ENCODE peak calls at places on chromosomes 3 and 15, in ten cellular contexts. Y is HEK293T; P is central memory CD4-positive, alpha-beta T cell; D is HS-5; C is NCI-H345; R is nucleus accumbens; X is stimulated activated CD4-positive, alpha-beta T cell treated with anti-CD3 and anti-CD28 coated beads, Interleukin-1b, Interleukin-23, amount 100 ng/mL, for 1 hour; O is natural killer cell; Q is HTR-8/SVneo; Z is NB4. A is an unnamed sample.

GRCh38 chr3:156181509-156181908 is 61.1 kb downstream of the KCNAB1 start:
- DNase-seq in Y (no peak), R (no peak), X (no peak), O (no peak), Q (peak), D (peak), C (no peak), P (no peak), Z (peak), A (peak)

GRCh38 chr3:77048186-77048585 is 8.3 kb downstream of the ROBO2 start:
- DNase-seq in D (no peak), C (no peak), P (no peak), Q (no peak), X (no peak), Y (no peak), O (no peak), R (no peak), Z (no peak), A (no peak)

GRCh38 chr3:12730511-12731234 is 28.4 kb downstream of the TMEM40 start:
- DNase-seq in D (no peak), C (no peak), P (no peak), Y (no peak), O (no peak), X (no peak), Z (no peak), R (no peak), Q (no peak), A (no peak)

GRCh38 chr3:14297784-14298236 is 104.6 kb upstream of the SLC6A6 start:
- DNase-seq in R (no peak), O (no peak), Q (no peak), Z (no peak), D (no peak), C (no peak), X (no peak), Y (no peak), P (no peak), A (no peak)

GRCh38 chr3:5122741-5123706 is 932 bp downstream of the ARL8B start:
- DNase-seq in Y (peak), P (peak), Z (peak), C (no peak), D (no peak), X (no peak), O (no peak), Q (no peak), R (peak), A (no peak)

GRCh38 chr3:163722421-163722820 is 1355.9 kb downstream of the SI start:
- DNase-seq in P (no peak), Q (no peak), Y (no peak), Z (no peak), O (no peak), R (no peak), C (no peak), D (no peak), X (no peak), A (no peak)

GRCh38 chr3:159616234-159616825 is 372.3 kb upstream of the IL12A start:
- DNase-seq in X (no peak), P (no peak), C (no peak), R (no peak), Y (peak), Z (no peak), O (no peak), D (no peak), Q (no peak), A (peak)

GRCh38 chr3:143644370-143645089 is 203.7 kb downstream of the SLC9A9 start:
- DNase-seq in Y (peak), Z (peak), Q (peak), P (no peak), C (peak), O (no peak), R (peak), D (peak), X (no peak), A (peak)

GRCh38 chr15:38253448-38253847 is 812 bp downstream of the SPRED1 start:
- DNase-seq in D (no peak), C (peak), P (no peak), O (no peak), R (peak), X (no peak), Q (no peak), Z (peak), Y (no peak), A (peak)

GRCh38 chr15:69941206-69941605 is 156.5 kb downstream of the TLE3 start:
- DNase-seq in Z (no peak), P (no peak), O (no peak), R (no peak), Q (no peak), Y (no peak), D (no peak), C (no peak), X (no peak), A (no peak)

GRCh38 chr15:62799919-62800318 is 242.6 kb upstream of the TPM1 start:
- DNase-seq in Z (no peak), Q (no peak), P (no peak), D (no peak), C (no peak), Y (no peak), O (no peak), R (no peak), X (no peak), A (no peak)

GRCh38 chr15:73323374-73323955 is 45.3 kb downstream of the HCN4 start:
- DNase-seq in R (no peak), Q (no peak), C (no peak), Y (no peak), O (no peak), D (no peak), P (no peak), Z (no peak), X (no peak), A (no peak)

GRCh38 chr3:14595561-14595960 is 55.4 kb upstream of the GRIP2 start:
- DNase-seq in C (no peak), D (no peak), P (no peak), Q (no peak), O (no peak), R (no peak), Y (no peak), X (no peak), Z (no peak), A (no peak)

GRCh38 chr3:24460974-24461373 is 33.7 kb downstream of the THRB start:
- DNase-seq in R (no peak), C (no peak), X (no peak), Z (no peak), Q (no peak), O (no peak), P (no peak), D (no peak), Y (no peak), A (no peak)

GRCh38 chr15:40930430-40931299 is 1.5 kb downstream of the DLL4 start:
- DNase-seq in O (no peak), Y (peak), C (peak), X (no peak), Q (no peak), Z (peak), P (no peak), R (no peak), D (no peak), A (no peak)

GRCh38 chr3:152383136-152383606 is 114.4 kb downstream of the MBNL1 start:
- DNase-seq in C (no peak), D (no peak), P (no peak), Z (no peak), Y (no peak), R (no peak), O (no peak), X (no peak), Q (no peak), A (no peak)

GRCh38 chr15:84112025-84112424 is 123.5 kb upstream of the GOLGA6L4 start:
- DNase-seq in R (no peak), D (no peak), X (no peak), Q (no peak), Y (peak), C (no peak), P (no peak), Z (no peak), O (no peak), A (peak)

GRCh38 chr15:29424118-29424517 is 154.5 kb upstream of the NSMCE3 start:
- DNase-seq in P (no peak), X (no peak), Z (peak), Q (no peak), D (no peak), C (no peak), O (no peak), Y (no peak), R (no peak), A (no peak)

GRCh38 chr3:146184616-146185015 is 23.6 kb upstream of the PLOD2 start:
- DNase-seq in X (no peak), O (no peak), Z (no peak), D (no peak), C (peak), R (no peak), Y (no peak), Q (no peak), P (no peak), A (no peak)

GRCh38 chr15:40853241-40853890 is 9.5 kb downstream of the SPINT1 start:
- DNase-seq in R (no peak), Z (no peak), Q (no peak), P (no peak), O (no peak), X (no peak), Y (no peak), D (no peak), C (no peak), A (no peak)

GRCh38 chr3:140387244-140387643 is 290.6 kb upstream of the TRIM42 start:
- DNase-seq in R (no peak), X (no peak), Z (no peak), D (no peak), P (no peak), Y (no peak), C (no peak), Q (no peak), O (no peak), A (no peak)

GRCh38 chr3:44412365-44412764 is 65.1 kb downstream of the ZNF445 start:
- DNase-seq in P (no peak), C (no peak), Y (no peak), O (no peak), D (no peak), Q (no peak), X (no peak), R (no peak), Z (no peak), A (no peak)

GRCh38 chr3:105700575-105700974 is 168.2 kb downstream of the CBLB start:
- DNase-seq in O (no peak), Z (no peak), C (no peak), R (no peak), Y (no peak), Q (no peak), P (no peak), D (no peak), X (no peak), A (no peak)

GRCh38 chr3:28348637-28349396 is at the start of the genes AZI2 and ZCWPW2:
- DNase-seq in Y (peak), C (peak), R (peak), P (peak), D (peak), Z (peak), X (peak), Q (peak), O (peak), A (peak)

GRCh38 chr15:34795267-34796081 is at the start of gene ACTC1:
- DNase-seq in D (no peak), P (no peak), Q (peak), C (no peak), O (no peak), Y (no peak), X (no peak), Z (no peak), R (no peak), A (no peak)

GRCh38 chr15:25394893-25395292 is 43.9 kb downstream of the UBE3A start:
- DNase-seq in Q (no peak), O (no peak), D (no peak), R (no peak), Y (no peak), P (no peak), Z (no peak), X (no peak), C (no peak), A (no peak)

GRCh38 chr3:134625885-134626741 is 24.7 kb downstream of the KY start:
- DNase-seq in Q (no peak), D (no peak), O (no peak), R (no peak), Z (no peak), C (no peak), X (no peak), P (no peak), Y (no peak), A (no peak)

GRCh38 chr3:119898478-119899177 is 116.7 kb downstream of the NR1I2 start:
- DNase-seq in C (no peak), X (no peak), R (no peak), O (no peak), Q (no peak), D (peak), Z (no peak), Y (no peak), P (no peak), A (no peak)

GRCh38 chr15:99962006-99962561 is 228.8 kb upstream of the LYSMD4 start:
- DNase-seq in O (peak), Z (no peak), R (no peak), D (no peak), Y (no peak), X (no peak), Q (no peak), C (no peak), P (no peak), A (no peak)

GRCh38 chr3:128226794-128227399 is 73.6 kb downstream of the EEFSEC start:
- DNase-seq in R (peak), Z (peak), D (no peak), X (no peak), O (no peak), Y (peak), Q (peak), P (peak), C (no peak), A (peak)

GRCh38 chr3:31452495-31453106 is 80.1 kb upstream of the STT3B start:
- DNase-seq in Q (no peak), C (no peak), Y (no peak), R (no peak), D (no peak), X (no peak), P (no peak), O (no peak), Z (no peak), A (no peak)

GRCh38 chr15:57580866-57581265 is 10.8 kb upstream of the MYZAP start:
- DNase-seq in P (no peak), C (no peak), R (no peak), Y (no peak), O (no peak), D (no peak), Z (no peak), Q (no peak), X (no peak), A (no peak)

GRCh38 chr15:89097313-89097712 is 9.1 kb downstream of the ABHD2 start:
- DNase-seq in P (no peak), C (no peak), Y (no peak), X (no peak), D (no peak), R (no peak), Q (no peak), Z (no peak), O (no peak), A (no peak)

GRCh38 chr3:46490338-46491084 is 7.3 kb upstream of the RTP3 start:
- DNase-seq in C (no peak), R (no peak), O (no peak), P (no peak), Q (no peak), Z (peak), D (no peak), X (no peak), Y (no peak), A (peak)

GRCh38 chr3:25587526-25587925 is 77.2 kb downstream of the TOP2B start:
- DNase-seq in Q (no peak), C (no peak), P (no peak), Y (no peak), D (no peak), Z (no peak), O (no peak), R (no peak), X (no peak), A (no peak)

GRCh38 chr3:123339302-123339701 is 109.6 kb downstream of the ADCY5 start:
- DNase-seq in Y (no peak), Z (no peak), O (no peak), P (no peak), X (no peak), R (no peak), Q (no peak), D (no peak), C (no peak), A (no peak)

GRCh38 chr15:43093026-43093425 is 12.8 kb downstream of the UBR1 start:
- DNase-seq in D (no peak), R (no peak), X (no peak), C (no peak), Q (no peak), Y (no peak), Z (peak), P (no peak), O (no peak), A (no peak)

GRCh38 chr15:39597751-39598185 is 16.9 kb downstream of the THBS1 start:
- DNase-seq in Z (no peak), Y (no peak), X (no peak), C (no peak), R (no peak), Q (no peak), P (no peak), D (no peak), O (no peak), A (no peak)

GRCh38 chr3:174859756-174860155 is 622 bp downstream of the NAALADL2 start:
- DNase-seq in P (no peak), C (peak), Z (no peak), O (no peak), D (no peak), R (no peak), Q (no peak), X (no peak), Y (no peak), A (no peak)

GRCh38 chr3:158097571-158098553 is 8.4 kb downstream of the SHOX2 start:
- DNase-seq in D (no peak), P (peak), Q (peak), O (peak), Z (peak), R (no peak), C (peak), Y (no peak), X (peak), A (no peak)